ENCODE peak calls at places on chromosomes 11 and 22, in six cellular contexts. One of them, this sample, is unnamed.

GRCh38 chr22:20135265-20135664 is 3.7 kb downstream of the ZDHHC8 start:
- DNase-seq in Caco-2: no peak
- DNase-seq in PC-9: no peak
- DNase-seq in CD4-positive, alpha-beta T cell: no peak
- DNase-seq in endothelial cell: no peak
- DNase-seq in RWPE1: no peak
- DNase-seq in this sample: no peak

GRCh38 chr11:75597636-75598035 is 35.6 kb downstream of the SERPINH1 start:
- DNase-seq in CD4-positive, alpha-beta T cell: no peak
- DNase-seq in PC-9: no peak
- DNase-seq in RWPE1: no peak
- DNase-seq in endothelial cell: peak
- DNase-seq in Caco-2: peak
- DNase-seq in this sample: peak

GRCh38 chr11:16512842-16513241 is 156.5 kb upstream of the SOX6 start:
- DNase-seq in endothelial cell: no peak
- DNase-seq in Caco-2: no peak
- DNase-seq in PC-9: no peak
- DNase-seq in CD4-positive, alpha-beta T cell: no peak
- DNase-seq in RWPE1: no peak
- DNase-seq in this sample: no peak

GRCh38 chr11:69636870-69637600 is 3.9 kb upstream of the CCND1 start:
- DNase-seq in endothelial cell: no peak
- DNase-seq in Caco-2: no peak
- DNase-seq in RWPE1: no peak
- DNase-seq in CD4-positive, alpha-beta T cell: no peak
- DNase-seq in PC-9: no peak
- DNase-seq in this sample: no peak

GRCh38 chr11:111012497-111012896 is 233.0 kb upstream of the POU2AF2 start:
- DNase-seq in endothelial cell: no peak
- DNase-seq in PC-9: no peak
- DNase-seq in Caco-2: no peak
- DNase-seq in RWPE1: no peak
- DNase-seq in CD4-positive, alpha-beta T cell: no peak
- DNase-seq in this sample: no peak

GRCh38 chr11:33859306-33859705 is 32.6 kb downstream of the LMO2 start:
- DNase-seq in RWPE1: no peak
- DNase-seq in Caco-2: no peak
- DNase-seq in endothelial cell: no peak
- DNase-seq in CD4-positive, alpha-beta T cell: no peak
- DNase-seq in PC-9: no peak
- DNase-seq in this sample: no peak

GRCh38 chr22:21823740-21824438 is 43.6 kb downstream of the MAPK1 start:
- DNase-seq in endothelial cell: no peak
- DNase-seq in RWPE1: no peak
- DNase-seq in PC-9: no peak
- DNase-seq in CD4-positive, alpha-beta T cell: no peak
- DNase-seq in Caco-2: no peak
- DNase-seq in this sample: no peak

GRCh38 chr11:65558002-65558784 is at the start of gene LTBP3:
- DNase-seq in PC-9: peak
- DNase-seq in CD4-positive, alpha-beta T cell: peak
- DNase-seq in Caco-2: peak
- DNase-seq in RWPE1: peak
- DNase-seq in endothelial cell: no peak
- DNase-seq in this sample: no peak

GRCh38 chr11:107549253-107549953 is 16.1 kb downstream of the ALKBH8 start:
- DNase-seq in Caco-2: peak
- DNase-seq in CD4-positive, alpha-beta T cell: peak
- DNase-seq in PC-9: no peak
- DNase-seq in RWPE1: peak
- DNase-seq in endothelial cell: no peak
- DNase-seq in this sample: no peak

GRCh38 chr22:24376606-24377005 is 50.8 kb upstream of the ADORA2A start:
- DNase-seq in endothelial cell: no peak
- DNase-seq in Caco-2: no peak
- DNase-seq in RWPE1: no peak
- DNase-seq in CD4-positive, alpha-beta T cell: no peak
- DNase-seq in PC-9: no peak
- DNase-seq in this sample: no peak

GRCh38 chr11:32088117-32088941 is 2.5 kb upstream of the RCN1 start:
- DNase-seq in Caco-2: no peak
- DNase-seq in PC-9: peak
- DNase-seq in endothelial cell: no peak
- DNase-seq in CD4-positive, alpha-beta T cell: no peak
- DNase-seq in RWPE1: peak
- DNase-seq in this sample: no peak

DNA sequence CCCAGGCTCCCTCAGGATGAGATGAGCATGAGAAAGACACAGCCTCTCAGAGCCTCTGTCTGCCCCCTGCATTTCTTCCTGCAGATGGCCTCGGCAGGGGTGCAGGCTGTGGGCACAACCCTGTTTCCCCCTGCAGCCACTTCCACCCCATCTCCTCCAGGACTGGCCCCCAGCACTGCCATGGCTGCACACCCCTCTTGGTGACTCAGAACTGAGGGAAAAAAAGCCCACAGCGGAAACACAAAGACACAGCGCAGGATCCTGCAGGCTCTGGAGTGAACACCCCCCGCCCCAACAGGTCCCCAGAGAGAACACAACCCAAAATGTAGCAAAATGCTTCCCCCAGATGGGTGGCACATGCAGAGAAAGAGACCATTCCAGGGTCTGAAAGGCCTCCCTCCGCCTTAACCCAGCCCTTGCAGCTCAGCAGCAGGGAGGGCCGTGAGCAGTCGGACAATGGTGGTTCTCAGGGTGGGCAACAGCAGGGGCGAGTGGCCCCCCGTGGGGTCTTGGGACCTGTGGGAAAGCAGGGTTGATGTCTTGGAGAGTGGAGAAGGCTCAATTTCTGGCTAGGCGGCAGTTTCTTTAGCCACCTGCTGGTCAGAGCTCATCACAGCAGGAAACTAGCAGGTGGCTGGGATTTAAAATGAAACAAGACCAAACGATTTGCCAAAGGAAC is 8.0 kb downstream of the TUBGCP6 start:
- DNase-seq in PC-9: no peak
- DNase-seq in Caco-2: no peak
- DNase-seq in endothelial cell: no peak
- DNase-seq in CD4-positive, alpha-beta T cell: no peak
- DNase-seq in RWPE1: no peak
- DNase-seq in this sample: no peak
- TF ChIP-seq CTCF in PC-9: peak
- TF ChIP-seq CTCF in Caco-2: peak
- TF ChIP-seq CTCF in endothelial cell: peak
- TF ChIP-seq CTCF in CD4-positive, alpha-beta T cell: no peak
- TF ChIP-seq CTCF in RWPE1: peak
- TF ChIP-seq CTCF in this sample: peak

GRCh38 chr22:48592931-48593330 is 1234.7 kb downstream of the BRD1 start:
- DNase-seq in CD4-positive, alpha-beta T cell: no peak
- DNase-seq in PC-9: no peak
- DNase-seq in endothelial cell: no peak
- DNase-seq in Caco-2: no peak
- DNase-seq in RWPE1: no peak
- DNase-seq in this sample: no peak
- TF ChIP-seq CTCF in CD4-positive, alpha-beta T cell: no peak
- TF ChIP-seq CTCF in PC-9: no peak
- TF ChIP-seq CTCF in endothelial cell: no peak
- TF ChIP-seq CTCF in Caco-2: no peak
- TF ChIP-seq CTCF in RWPE1: no peak
- TF ChIP-seq CTCF in this sample: no peak

DNA sequence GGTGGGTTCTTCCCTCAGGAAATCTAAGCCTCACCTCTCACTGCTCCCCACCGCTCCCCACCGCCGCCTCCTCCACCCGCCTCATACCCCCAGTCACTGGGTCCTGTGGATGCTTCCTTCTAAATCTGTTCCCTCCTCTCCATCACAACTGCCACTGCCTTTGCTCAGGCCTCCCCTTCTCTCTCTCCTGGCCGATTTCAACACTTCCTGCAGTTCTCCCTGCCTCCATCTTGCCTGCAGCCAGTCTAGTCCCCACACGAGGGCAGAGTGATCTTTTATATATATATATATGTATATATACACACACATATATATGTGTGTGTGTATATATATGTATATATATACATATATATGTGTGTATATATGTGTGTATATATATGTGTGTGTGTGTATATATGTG is 27.8 kb downstream of the CREB3L1 start:
- DNase-seq in Caco-2: no peak
- DNase-seq in endothelial cell: no peak
- DNase-seq in CD4-positive, alpha-beta T cell: no peak
- DNase-seq in PC-9: no peak
- DNase-seq in RWPE1: no peak
- DNase-seq in this sample: no peak
- TF ChIP-seq CTCF in Caco-2: no peak
- TF ChIP-seq CTCF in endothelial cell: no peak
- TF ChIP-seq CTCF in CD4-positive, alpha-beta T cell: no peak
- TF ChIP-seq CTCF in PC-9: peak
- TF ChIP-seq CTCF in RWPE1: no peak
- TF ChIP-seq CTCF in this sample: no peak

GRCh38 chr11:117872420-117872961 is 4.0 kb downstream of the FXYD6 start:
- DNase-seq in Caco-2: no peak
- DNase-seq in RWPE1: no peak
- DNase-seq in endothelial cell: no peak
- DNase-seq in CD4-positive, alpha-beta T cell: no peak
- DNase-seq in PC-9: no peak
- DNase-seq in this sample: no peak
- TF ChIP-seq CTCF in Caco-2: no peak
- TF ChIP-seq CTCF in RWPE1: no peak
- TF ChIP-seq CTCF in endothelial cell: no peak
- TF ChIP-seq CTCF in CD4-positive, alpha-beta T cell: no peak
- TF ChIP-seq CTCF in PC-9: no peak
- TF ChIP-seq CTCF in this sample: no peak

GRCh38 chr22:36873614-36874308 is 13.0 kb downstream of the NCF4 start:
- DNase-seq in PC-9: peak
- DNase-seq in CD4-positive, alpha-beta T cell: no peak
- DNase-seq in RWPE1: peak
- DNase-seq in Caco-2: peak
- DNase-seq in endothelial cell: peak
- DNase-seq in this sample: no peak
- TF ChIP-seq CTCF in PC-9: peak
- TF ChIP-seq CTCF in CD4-positive, alpha-beta T cell: no peak
- TF ChIP-seq CTCF in RWPE1: peak
- TF ChIP-seq CTCF in Caco-2: peak
- TF ChIP-seq CTCF in endothelial cell: no peak
- TF ChIP-seq CTCF in this sample: peak

This sample was measured in neural crest cell.